ENCODE peak calls at places on chromosome 22, in five cellular contexts. Y is lower lobe of right lung, K is endodermal cell, X is Caki2, A is NCI-H1105 treated with DMSO at 0.1 percent for 48 hours. P is an unnamed sample.

GRCh38 chr22:36180038-36180880 is 19.7 kb upstream of the APOL3 start:
- DNase-seq in X (peak; percentile 19), K (peak; percentile 95), A (peak; percentile 38), Y (peak; percentile 90), P (no peak)

GRCh38 chr22:44382461-44383038 is 69.8 kb upstream of the SHISAL1 start:
- DNase-seq in K (peak; percentile 48), A (no peak), X (no peak), Y (peak; percentile 39), P (peak; percentile 82)

GRCh38 chr22:36641902-36642640 is 61.5 kb downstream of the CACNG2 start:
- DNase-seq in K (no peak), Y (no peak), X (peak; percentile 79), A (no peak), P (no peak)

GRCh38 chr22:45127866-45128265 is 35.9 kb upstream of the NUP50 start:
- DNase-seq in K (no peak), A (no peak), Y (no peak), X (no peak), P (no peak)

GRCh38 chr22:49685116-49685515 is 142.6 kb downstream of the BRD1 start:
- DNase-seq in A (no peak), K (peak; percentile 36), X (no peak), Y (no peak), P (no peak)

GRCh38 chr22:37563153-37564081 is 3.1 kb downstream of the CDC42EP1 start:
- DNase-seq in Y (peak; percentile 69), X (peak; percentile 98), A (no peak), K (peak; percentile 77), P (no peak)

GRCh38 chr22:28299760-28300159 is 379.9 kb downstream of the TTC28 start:
- DNase-seq in K (no peak), A (no peak), X (no peak), Y (no peak), P (no peak)

GRCh38 chr22:42169055-42169469 is 38.5 kb upstream of the CYP2D6 start:
- DNase-seq in X (peak; percentile 71), A (peak; percentile 51), K (peak; percentile 95), Y (no peak), P (no peak)

GRCh38 chr22:29470159-29470855 is 9.7 kb upstream of the NEFH start:
- DNase-seq in X (peak; percentile 79), Y (peak; percentile 76), K (peak; percentile 98), A (peak; percentile 63), P (no peak)

GRCh38 chr22:47163876-47164513 is 401.5 kb downstream of the TBC1D22A start:
- DNase-seq in K (peak; percentile 28), Y (peak; percentile 43), X (no peak), A (no peak), P (peak; percentile 72)

GRCh38 chr22:28180804-28181203 is 261.7 kb upstream of the PITPNB start:
- DNase-seq in Y (no peak), A (no peak), K (no peak), X (no peak), P (no peak)

GRCh38 chr22:35524966-35525686 is 15.5 kb upstream of the RASD2 start:
- DNase-seq in K (no peak), Y (no peak), A (peak; percentile 47), X (no peak), P (no peak)

GRCh38 chr22:40341604-40342003 is 4.7 kb upstream of the ADSL start:
- DNase-seq in A (no peak), Y (no peak), X (no peak), K (no peak), P (no peak)

GRCh38 chr22:49203863-49204598 is 623.6 kb downstream of the BRD1 start:
- DNase-seq in Y (no peak), K (peak; percentile 17), X (no peak), A (no peak), P (peak; percentile 65)

GRCh38 chr22:36769541-36769940 is 6.4 kb downstream of the IFT27 start:
- DNase-seq in Y (no peak), K (no peak), A (no peak), X (no peak), P (peak; percentile 54)

GRCh38 chr22:25199726-25200520 is at the start of gene CRYBB3:
- DNase-seq in Y (no peak), X (no peak), K (no peak), A (no peak), P (peak; percentile 62)

GRCh38 chr22:31956360-31956759 is 12.0 kb downstream of the YWHAH start:
- DNase-seq in K (no peak), Y (no peak), A (no peak), X (no peak), P (peak; percentile 21)

GRCh38 chr22:41250127-41250526 is 9.4 kb upstream of the CHADL start:
- DNase-seq in Y (no peak), X (no peak), K (no peak), A (no peak), P (no peak)

GRCh38 chr22:35538801-35539321 is 1.8 kb upstream of the RASD2 start:
- DNase-seq in A (no peak), X (no peak), K (peak; percentile 85), Y (no peak), P (no peak)

GRCh38 chr22:33659423-33659822 is 260.9 kb downstream of the LARGE1 start:
- DNase-seq in A (no peak), Y (no peak), X (no peak), K (no peak), P (no peak)

GRCh38 chr22:47196493-47196849 is 434.0 kb downstream of the TBC1D22A start:
- DNase-seq in X (no peak), Y (no peak), A (no peak), K (no peak), P (no peak)

GRCh38 chr22:35649026-35649553 is 844 bp downstream of the APOL6 start:
- DNase-seq in X (no peak), K (no peak), A (no peak), Y (no peak), P (no peak)

GRCh38 chr22:48476599-48476998 is 1351.1 kb downstream of the BRD1 start:
- DNase-seq in A (no peak), Y (peak; percentile 18), X (no peak), K (peak; percentile 35), P (peak; percentile 74)

GRCh38 chr22:22431271-22432220 is 77.0 kb downstream of the ZNF280B start:
- DNase-seq in K (peak; percentile 90), A (peak; percentile 27), Y (peak; percentile 55), X (peak; percentile 32), P (no peak)

GRCh38 chr22:20230777-20231420 is 37.2 kb downstream of the RTN4R start:
- DNase-seq in K (no peak), A (no peak), X (no peak), Y (no peak), P (no peak)